ENCODE peak calls at places on chromosomes 2 and 18, in six cellular contexts. Z is A549, N is RWPE2, H is upper lobe of left lung, T is heart left ventricle, B is heart right ventricle. K is an unnamed sample.

GRCh38 chr18:54205951-54206350 is 18.5 kb downstream of the MBD2 start:
- ATAC-seq in T (no peak), H (peak; percentile 36), Z (no peak), B (peak; percentile 41), N (no peak), K (no peak)

GRCh38 chr2:96324716-96325037 is 440 bp upstream of the ITPRIPL1 start:
- ATAC-seq in Z (no peak), H (no peak), B (no peak), N (no peak), T (no peak), K (no peak)

GRCh38 chr2:188527110-188527509 is 235.4 kb downstream of the GULP1 start:
- ATAC-seq in N (no peak), T (no peak), H (no peak), B (no peak), Z (no peak), K (no peak)

GRCh38 chr2:39484620-39485495 is 47.8 kb upstream of the MAP4K3 start:
- ATAC-seq in T (no peak), Z (no peak), H (no peak), N (no peak), B (no peak), K (no peak)

GRCh38 chr18:74190086-74190485 is 41.8 kb downstream of the TIMM21 start:
- ATAC-seq in N (no peak), T (no peak), B (no peak), H (no peak), Z (no peak), K (no peak)

GRCh38 chr18:13225261-13225660 is 6.7 kb downstream of the LDLRAD4 start:
- ATAC-seq in H (no peak), T (no peak), N (no peak), B (no peak), Z (no peak), K (no peak)

GRCh38 chr2:45397292-45397691 is 213.8 kb downstream of the SRBD1 start:
- ATAC-seq in H (no peak), T (no peak), B (no peak), N (no peak), Z (no peak), K (no peak)

GRCh38 chr18:11392292-11392691 is 217.1 kb upstream of the SLC35G4 start:
- ATAC-seq in N (no peak), B (no peak), H (no peak), Z (no peak), T (no peak), K (no peak)

GRCh38 chr2:237886702-237887481 is 27.5 kb downstream of the RAMP1 start:
- ATAC-seq in H (peak; percentile 46), Z (no peak), B (peak; percentile 90), T (peak; percentile 87), N (no peak), K (peak; percentile 91)

GRCh38 chr2:241777167-241777685 is 604 bp downstream of the GAL3ST2 start:
- ATAC-seq in T (no peak), Z (no peak), H (no peak), N (no peak), B (no peak), K (no peak)

GRCh38 chr2:206831442-206831995 is 66.1 kb downstream of the FASTKD2 start:
- ATAC-seq in B (no peak), T (no peak), Z (no peak), N (no peak), H (no peak), K (no peak)

GRCh38 chr2:241150660-241151530 is 628 bp downstream of the PPP1R7 start:
- ATAC-seq in Z (no peak), N (no peak), T (no peak), H (peak; percentile 9), B (no peak), K (peak; percentile 2)

DNA sequence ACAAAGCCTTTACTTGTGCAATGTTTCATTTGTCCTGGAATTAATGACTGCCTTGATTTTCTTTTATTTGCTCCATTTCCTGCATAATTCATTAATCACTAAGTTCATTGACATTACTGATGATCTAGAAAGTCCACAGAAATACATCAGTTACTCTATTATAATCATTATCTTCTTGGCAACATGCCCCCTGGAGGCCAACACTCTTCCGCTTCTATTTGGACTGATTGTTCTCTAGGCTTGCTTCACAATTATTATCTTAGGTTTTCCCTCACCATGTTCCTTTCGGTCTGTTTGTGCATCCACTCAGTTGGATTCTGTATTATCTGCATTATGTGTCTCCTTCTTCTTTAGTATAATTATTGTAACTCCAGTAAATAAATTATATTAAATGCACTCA is 461.0 kb upstream of the CDH2 start:
- ATAC-seq in B (no peak), T (no peak), N (no peak), Z (no peak), H (no peak), K (no peak)
- TF ChIP-seq CTCF in B (no peak), T (no peak), N (peak; percentile 9), Z (no peak), H (no peak), K (no peak)

GRCh38 chr2:235555356-235555755 is 61.5 kb downstream of the AGAP1 start:
- ATAC-seq in Z (no peak), B (peak; percentile 30), H (peak; percentile 24), N (no peak), T (no peak), K (no peak)

GRCh38 chr2:235554385-235554784 is 60.5 kb downstream of the AGAP1 start:
- ATAC-seq in B (no peak), Z (no peak), N (no peak), H (no peak), T (no peak), K (no peak)

GRCh38 chr2:235553696-235554100 is 59.9 kb downstream of the AGAP1 start:
- ATAC-seq in B (no peak), N (no peak), T (no peak), Z (no peak), H (peak; percentile 11), K (no peak)

GRCh38 chr2:235556086-235556485 is 62.2 kb downstream of the AGAP1 start:
- ATAC-seq in H (no peak), Z (no peak), N (no peak), T (no peak), B (no peak), K (no peak)

DNA sequence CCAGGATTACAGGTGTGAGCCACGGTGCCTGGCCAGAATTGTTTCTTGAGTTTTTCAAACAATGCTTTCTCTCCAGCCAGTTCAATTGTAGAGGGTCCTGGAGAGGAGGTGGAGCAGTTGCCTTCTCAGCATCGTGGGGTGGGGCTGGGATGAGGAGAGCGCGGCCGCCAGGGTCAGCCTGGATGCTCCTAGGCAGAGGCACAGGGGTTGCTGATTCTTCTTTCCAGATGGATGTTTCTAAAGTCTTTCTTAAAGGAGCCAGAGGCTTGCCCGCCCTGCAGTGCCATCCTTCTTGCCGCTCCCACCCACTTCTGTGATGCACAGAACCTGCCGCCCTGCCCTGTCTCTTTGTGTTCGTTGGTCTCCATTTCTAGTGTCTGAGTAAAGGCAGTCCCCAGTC is 61.1 kb downstream of the AGAP1 start:
- ATAC-seq in N (no peak), H (no peak), Z (no peak), T (no peak), B (no peak), K (no peak)
- H3K4me1 ChIP-seq in N (no peaks in the 10 kb centered on the region), H (peaks cover 48% of the 10 kb centered on the region), Z (peaks cover 27% of the 10 kb centered on the region), T (peaks cover 30% of the 10 kb centered on the region), B (peaks cover 32% of the 10 kb centered on the region), K (peaks cover 62% of the 10 kb centered on the region)

DNA sequence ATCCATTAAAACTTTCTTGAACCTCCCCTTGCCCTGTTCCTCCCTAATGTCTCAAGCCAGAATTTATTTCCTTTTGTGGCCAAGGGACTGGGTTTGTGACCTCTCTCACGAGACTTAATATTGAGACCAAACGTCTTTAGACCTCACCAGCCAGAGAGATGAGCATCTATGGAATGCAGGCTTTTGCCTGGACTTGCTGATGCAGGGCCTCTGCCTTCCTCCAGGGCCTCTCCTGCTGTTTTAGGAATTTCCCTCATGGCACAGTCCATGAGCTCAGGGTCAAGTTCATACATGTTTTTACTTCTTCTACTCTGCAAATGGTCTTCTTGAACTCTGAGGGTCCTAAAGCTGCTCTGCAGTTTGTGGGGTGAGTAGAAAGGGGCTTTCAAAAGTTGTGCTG is 22.3 kb downstream of the IL1B start:
- ATAC-seq in Z (peak; percentile 72), H (no peak), T (no peak), N (peak; percentile 96), B (no peak), K (no peak)
- TF ChIP-seq CTCF in Z (no peak), H (no peak), T (no peak), N (no peak), B (no peak), K (no peak)

DNA sequence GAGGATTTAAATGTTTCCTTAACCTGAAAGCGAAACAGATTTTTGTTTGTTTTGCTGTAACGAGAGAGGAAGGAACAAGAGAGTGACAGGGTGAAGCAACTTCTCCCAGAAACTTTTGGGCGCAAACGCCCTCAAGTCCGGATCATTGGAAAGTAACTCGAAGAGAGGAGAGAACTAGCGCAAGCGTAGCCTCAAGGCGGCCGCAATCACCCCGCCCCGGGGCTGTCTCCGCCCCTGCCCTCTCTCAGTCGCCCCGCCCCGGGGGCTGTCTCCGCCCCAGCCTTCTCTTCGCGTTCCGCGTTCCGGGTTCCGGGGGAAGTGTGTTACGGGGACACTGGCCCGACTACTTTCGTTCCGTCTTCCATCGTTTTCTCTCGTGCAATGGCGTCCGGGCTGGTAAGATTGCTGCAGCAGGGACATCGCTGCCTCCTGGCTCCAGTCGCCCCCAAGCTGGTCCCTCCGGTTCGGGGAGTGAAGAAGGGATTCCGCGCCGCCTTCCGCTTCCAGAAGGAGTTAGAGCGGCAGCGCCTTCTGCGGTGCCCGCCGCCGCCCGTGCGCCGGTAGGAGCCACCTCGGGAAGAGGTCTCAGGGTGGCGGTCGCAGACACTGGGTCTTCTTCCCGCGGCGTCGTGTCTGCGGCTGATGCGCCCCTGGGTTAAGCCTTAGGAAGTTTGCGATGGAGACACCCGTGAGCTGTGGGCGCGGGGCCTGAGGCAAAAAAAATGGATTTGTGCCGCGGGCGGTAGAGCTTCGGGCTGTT is at the start of gene MRPL44:
- ATAC-seq in Z (peak; percentile 100), T (peak; percentile 100), H (peak; percentile 100), B (peak; percentile 100), N (peak; percentile 97), K (peak; percentile 100)
- H3K4me1 ChIP-seq in Z (peaks cover 21% of the 10 kb centered on the region), T (peaks cover 44% of the 10 kb centered on the region), H (peaks cover 52% of the 10 kb centered on the region), B (peaks cover 53% of the 10 kb centered on the region), N (peaks cover 41% of the 10 kb centered on the region), K (peaks cover 53% of the 10 kb centered on the region)